ENCODE peak calls at places on chromosomes 1 and 21, in six cellular contexts. X is OCI-LY7, A is left lung, H is left ventricle myocardium inferior, R is NB4, N is ascending aorta. D is an unnamed sample.

GRCh38 chr1:170097449-170097948 is 23.0 kb upstream of the KIFAP3 start:
- DNase-seq in R (no peak), X (no peak), N (no peak), H (no peak), A (no peak), D (no peak)

GRCh38 chr1:204623894-204624361 is 61.6 kb downstream of the LRRN2 start:
- DNase-seq in A (no peak), H (no peak), X (peak), N (no peak), R (peak), D (no peak)

GRCh38 chr1:222095606-222096475 is 354.0 kb upstream of the DUSP10 start:
- DNase-seq in N (no peak), H (peak), X (peak), A (no peak), R (peak), D (peak)

GRCh38 chr1:25123551-25123950 is 108.8 kb downstream of the SYF2 start:
- DNase-seq in R (no peak), A (no peak), N (no peak), X (no peak), H (no peak), D (no peak)

GRCh38 chr1:96978431-96978830 is 256.8 kb downstream of the PTBP2 start:
- DNase-seq in A (no peak), R (no peak), N (no peak), X (no peak), H (no peak), D (no peak)

GRCh38 chr1:202249846-202250245 is 56.2 kb downstream of the LGR6 start:
- DNase-seq in X (no peak), R (no peak), N (peak), A (no peak), H (no peak), D (no peak)

GRCh38 chr1:8987881-8988617 is 38.2 kb downstream of the SLC2A7 start:
- DNase-seq in N (no peak), H (peak), X (peak), A (peak), R (peak), D (no peak)

GRCh38 chr1:192579319-192579738 is 3.8 kb downstream of the RGS1 start:
- DNase-seq in R (no peak), X (no peak), A (no peak), H (no peak), N (no peak), D (no peak)

GRCh38 chr1:159068877-159069276 is 7.7 kb downstream of the AIM2 start:
- DNase-seq in X (peak), R (peak), A (no peak), H (no peak), N (no peak), D (no peak)

GRCh38 chr1:63836830-63837229 is 63.0 kb downstream of the ROR1 start:
- DNase-seq in X (peak), R (no peak), N (no peak), A (no peak), H (no peak), D (no peak)

GRCh38 chr1:240936911-240937668 is 325.1 kb upstream of the GREM2 start:
- DNase-seq in X (no peak), A (no peak), R (no peak), H (no peak), N (no peak), D (no peak)

GRCh38 chr1:151553659-151554058 is 13.6 kb downstream of the TUFT1 start:
- DNase-seq in N (no peak), A (no peak), H (no peak), R (no peak), X (no peak), D (no peak)

GRCh38 chr1:153100241-153100640 is 5.9 kb upstream of the SPRR2E start:
- DNase-seq in X (no peak), A (no peak), R (no peak), H (no peak), N (no peak), D (no peak)

GRCh38 chr1:168732736-168733135 is 3.7 kb upstream of the DPT start:
- DNase-seq in A (no peak), H (no peak), N (no peak), X (no peak), R (no peak), D (no peak)

GRCh38 chr1:7671676-7672075 is 99.4 kb upstream of the VAMP3 start:
- DNase-seq in N (no peak), R (no peak), A (no peak), H (no peak), X (no peak), D (no peak)

GRCh38 chr1:201264072-201264471 is 19.2 kb upstream of the PKP1 start:
- DNase-seq in R (no peak), X (no peak), A (no peak), H (no peak), N (peak), D (no peak)

GRCh38 chr1:97457446-97458089 is 463.3 kb downstream of the DPYD start:
- DNase-seq in X (no peak), N (no peak), H (no peak), R (no peak), A (no peak), D (no peak)

GRCh38 chr21:23886828-23887708 is 1720.2 kb downstream of the MRPL39 start:
- DNase-seq in R (no peak), H (no peak), A (no peak), X (no peak), N (no peak), D (no peak)

GRCh38 chr1:78716186-78716585 is 66.6 kb downstream of the IFI44 start:
- DNase-seq in A (no peak), R (no peak), X (no peak), N (no peak), H (no peak), D (no peak)

GRCh38 chr1:68015369-68015768 is 35.1 kb downstream of the DIRAS3 start:
- DNase-seq in H (no peak), X (no peak), R (no peak), A (no peak), N (no peak), D (no peak)

GRCh38 chr1:7401814-7402547 is 369.1 kb upstream of the VAMP3 start:
- DNase-seq in R (no peak), X (no peak), N (peak), H (no peak), A (no peak), D (no peak)

GRCh38 chr1:222926566-222926965 is 111.7 kb downstream of the DISP1 start:
- DNase-seq in R (no peak), H (no peak), X (no peak), N (no peak), A (no peak), D (no peak)

DNA sequence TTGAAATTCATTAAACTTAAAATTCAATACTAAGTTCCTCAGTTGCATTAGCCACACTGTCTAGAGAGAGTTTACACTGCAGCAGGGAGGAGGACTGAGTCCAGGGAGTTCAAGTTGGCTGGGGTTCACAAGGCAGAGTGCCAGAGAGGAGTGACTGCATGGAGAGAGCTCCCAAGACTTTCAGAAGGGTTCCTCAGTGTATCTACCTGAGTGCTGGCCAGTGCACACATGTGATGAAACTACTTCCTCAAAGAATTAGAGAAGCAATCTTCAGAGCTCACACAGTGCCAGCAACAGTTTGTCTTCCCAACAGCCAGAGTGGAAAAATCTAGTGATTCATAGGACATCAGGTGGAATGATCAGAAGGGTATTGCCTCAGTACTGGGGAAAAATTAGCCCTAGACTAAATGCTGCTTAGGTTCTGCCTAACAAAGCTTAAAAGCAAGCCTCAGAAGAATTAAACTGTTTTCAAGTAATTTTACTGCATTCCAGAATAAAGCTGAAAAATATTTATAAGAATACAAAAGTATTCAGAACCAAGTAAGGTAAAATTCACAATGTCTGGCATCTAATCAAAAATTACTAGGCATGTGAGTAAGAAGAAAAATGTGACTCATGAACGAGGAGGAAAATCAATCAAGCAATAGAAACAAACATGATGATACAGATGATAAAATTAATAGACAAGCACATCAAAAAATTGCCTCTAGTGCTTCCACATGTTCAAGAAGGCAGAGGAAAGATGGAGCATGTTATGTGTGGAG is 10.4 kb upstream of the WNT3A start:
- DNase-seq in A (peak), N (no peak), X (no peak), R (no peak), H (no peak), D (no peak)
- TF ChIP-seq CTCF in A (no peak), N (no peak), X (no peak), R (no peak), H (no peak), D (no peak)

DNA sequence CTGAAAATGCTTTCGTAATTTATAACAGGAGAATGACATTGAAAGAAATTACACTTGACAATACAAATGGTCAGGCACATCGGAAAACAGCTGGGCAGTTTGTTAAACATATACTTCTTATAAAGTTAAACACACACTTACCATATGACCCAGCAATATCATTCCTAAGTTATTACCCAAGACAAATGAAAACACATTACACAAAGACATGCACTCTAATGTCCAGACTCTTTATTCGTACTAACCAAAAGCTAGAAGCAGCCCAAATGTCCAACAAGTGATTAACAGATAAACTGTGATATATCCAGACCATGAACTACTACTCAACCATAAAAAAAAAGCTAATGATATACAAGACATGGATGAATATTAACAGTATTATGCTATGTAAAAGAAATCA is 8.5 kb downstream of the AKT3 start:
- DNase-seq in X (no peak), H (no peak), A (no peak), N (no peak), R (no peak), D (no peak)
- H3K4me3 ChIP-seq in X (no peak), H (no peak), A (no peak), N (no peak), R (no peak), D (no peak)

GRCh38 chr21:17901458-17902092 is 82.4 kb upstream of the C21orf91 start:
- DNase-seq in A (no peak), X (no peak), H (no peak), N (no peak), R (peak), D (no peak)

GRCh38 chr21:17900990-17901385 is 81.8 kb upstream of the C21orf91 start:
- DNase-seq in R (no peak), X (no peak), N (no peak), A (no peak), H (no peak), D (no peak)

GRCh38 chr21:17903929-17904639 is 84.9 kb upstream of the C21orf91 start:
- DNase-seq in X (no peak), R (no peak), N (no peak), A (no peak), H (no peak), D (no peak)

GRCh38 chr21:17903029-17903806 is 84.1 kb upstream of the C21orf91 start:
- DNase-seq in R (peak), X (peak), A (no peak), N (no peak), H (no peak), D (no peak)

GRCh38 chr21:17900281-17900989 is 81.3 kb upstream of the C21orf91 start:
- DNase-seq in A (no peak), X (no peak), N (no peak), R (no peak), H (peak), D (no peak)
- TF ChIP-seq CTCF in A (no peak), X (peak), N (no peak), R (peak), H (no peak), D (peak)

GRCh38 chr1:17120483-17120882 is 1.2 kb upstream of the PADI2 start:
- DNase-seq in A (no peak), N (no peak), R (no peak), H (no peak), X (no peak), D (no peak)

GRCh38 chr1:17122449-17123194 is 3.4 kb upstream of the PADI2 start:
- DNase-seq in R (peak), H (no peak), A (no peak), N (no peak), X (no peak), D (no peak)

GRCh38 chr1:17121881-17122280 is 2.6 kb upstream of the PADI2 start:
- DNase-seq in A (no peak), H (no peak), X (no peak), R (peak), N (no peak), D (no peak)

GRCh38 chr1:17119744-17120482 is 662 bp upstream of the PADI2 start:
- DNase-seq in X (peak), N (no peak), A (peak), H (no peak), R (peak), D (no peak)

GRCh38 chr1:17120962-17121837 is 1.9 kb upstream of the PADI2 start:
- DNase-seq in H (no peak), A (no peak), X (no peak), R (peak), N (no peak), D (no peak)
- H3K4me3 ChIP-seq in H (no peak), A (no peak), X (no peak), R (no peak), N (no peak), D (no peak)